ENCODE peak calls at places on chromosomes 6 and 20, in five cellular contexts. S, L, F, A and K are unnamed samples.

GRCh38 chr20:47351643-47352331 is 4.7 kb downstream of the ZMYND8 start:
- DNase-seq in S (no peak), L (peak), F (no peak), A (no peak), K (no peak)

GRCh38 chr6:83057705-83058321 is 7.8 kb downstream of the UBE3D start:
- DNase-seq in S (no peak), L (peak), F (no peak), A (peak), K (peak)

GRCh38 chr6:24861934-24862333 is 63.2 kb upstream of the ARMH2 start:
- DNase-seq in S (no peak), L (no peak), F (peak), A (no peak), K (no peak)

GRCh38 chr20:46099491-46100287 is 9.9 kb upstream of the NCOA5 start:
- DNase-seq in S (no peak), L (no peak), F (no peak), A (no peak), K (no peak)

GRCh38 chr6:163620670-163621330 is 206.3 kb downstream of the QKI start:
- DNase-seq in S (no peak), L (no peak), F (no peak), A (no peak), K (no peak)

GRCh38 chr20:63116412-63117106 is 99.4 kb downstream of the YTHDF1 start:
- DNase-seq in S (peak), L (peak), F (no peak), A (no peak), K (no peak)

GRCh38 chr20:62860924-62861691 is 514 bp downstream of the TCFL5 start:
- DNase-seq in S (no peak), L (peak), F (no peak), A (no peak), K (no peak)

GRCh38 chr20:39876974-39877615 is 811.9 kb downstream of the MAFB start:
- DNase-seq in S (no peak), L (no peak), F (no peak), A (no peak), K (no peak)

GRCh38 chr6:123956492-123957139 is 153.0 kb downstream of the NKAIN2 start:
- DNase-seq in S (no peak), L (no peak), F (no peak), A (no peak), K (no peak)

GRCh38 chr6:79030023-79030422 is 48.0 kb downstream of the PHIP start:
- DNase-seq in S (no peak), L (no peak), F (no peak), A (no peak), K (no peak)

GRCh38 chr6:63347599-63347998 is 27.8 kb upstream of the LGSN start:
- DNase-seq in S (no peak), L (no peak), F (no peak), A (peak), K (peak)
- TF ChIP-seq RAD21 in S (no peak), L (no peak), F (no peak), A (no peak), K (no peak)

DNA sequence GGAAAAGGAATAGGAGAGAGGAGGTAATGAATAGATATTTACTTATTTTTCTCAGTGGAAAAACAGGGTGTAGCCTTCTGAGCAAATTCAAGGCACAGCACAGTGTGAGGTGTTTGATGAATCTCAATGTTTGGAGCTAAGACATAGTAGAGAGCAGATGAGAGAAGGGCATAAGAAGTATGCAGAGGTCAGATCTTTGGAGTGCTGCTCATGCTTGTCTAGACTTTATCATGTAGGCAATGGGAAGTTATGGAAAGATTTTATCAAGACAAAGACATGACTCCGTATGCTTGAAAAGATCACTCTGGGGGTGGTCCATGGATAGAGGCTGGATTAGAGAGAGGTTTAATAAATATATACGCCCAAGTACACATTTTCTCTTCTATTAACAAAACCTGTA is 217.0 kb upstream of the CNR1 start:
- DNase-seq in S (no peak), L (no peak), F (no peak), A (no peak), K (no peak)
- TF ChIP-seq MAX in S (no peak), L (no peak), F (no peak), A (no peak), K (no peak)

GRCh38 chr6:153167907-153168306 is 36.8 kb upstream of the RGS17 start:
- DNase-seq in S (no peak), L (no peak), F (no peak), A (no peak), K (no peak)

GRCh38 chr6:153170511-153170910 is 39.4 kb upstream of the RGS17 start:
- DNase-seq in S (no peak), L (no peak), F (no peak), A (no peak), K (peak)

GRCh38 chr6:153162172-153162571 is 31.1 kb upstream of the RGS17 start:
- DNase-seq in S (no peak), L (no peak), F (no peak), A (no peak), K (no peak)

GRCh38 chr6:153162646-153163045 is 31.6 kb upstream of the RGS17 start:
- DNase-seq in S (no peak), L (no peak), F (no peak), A (no peak), K (no peak)

DNA sequence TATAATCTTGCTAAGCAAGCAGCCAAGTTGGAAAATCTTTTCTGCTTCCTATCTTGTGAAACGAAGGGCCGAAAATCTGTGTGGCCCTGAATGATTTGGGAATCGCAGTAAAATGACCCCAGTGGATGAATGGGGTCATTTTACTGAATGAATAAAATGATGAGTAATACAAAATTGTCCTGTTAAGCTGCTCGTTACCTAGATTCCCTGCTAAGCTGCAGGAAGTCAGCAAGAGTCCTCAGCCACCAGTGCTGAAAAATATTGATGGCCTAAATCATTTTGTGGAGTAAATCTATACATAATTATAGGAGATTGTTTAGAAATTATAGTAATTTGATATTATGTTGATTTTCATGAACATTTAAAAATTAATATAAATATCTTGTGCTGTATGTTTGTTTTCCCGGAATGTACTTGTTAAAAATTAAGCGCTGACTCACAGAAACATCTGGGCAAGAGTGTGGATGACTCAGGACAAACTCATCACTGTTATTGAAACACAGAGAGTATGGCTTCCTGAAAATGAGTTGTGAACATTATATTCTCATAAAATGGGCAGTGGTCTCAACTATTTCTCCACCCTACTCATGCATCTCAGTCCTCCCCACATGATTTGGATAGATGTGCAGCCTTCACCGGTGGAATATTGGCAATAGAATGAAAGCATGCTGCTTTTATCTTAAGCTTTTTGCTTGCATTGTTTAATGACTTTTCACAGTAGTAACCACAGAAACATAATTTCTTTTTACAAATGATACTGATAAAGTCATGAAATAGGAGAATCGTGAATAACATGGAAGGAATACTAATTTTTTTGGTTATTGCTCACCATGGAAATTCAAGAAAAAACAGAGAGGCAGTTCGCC is 36.2 kb upstream of the RGS17 start:
- DNase-seq in S (no peak), L (no peak), F (no peak), A (peak), K (peak)
- TF ChIP-seq ZNF274 in S (no peak), L (no peak), F (no peak), A (no peak), K (no peak)

DNA sequence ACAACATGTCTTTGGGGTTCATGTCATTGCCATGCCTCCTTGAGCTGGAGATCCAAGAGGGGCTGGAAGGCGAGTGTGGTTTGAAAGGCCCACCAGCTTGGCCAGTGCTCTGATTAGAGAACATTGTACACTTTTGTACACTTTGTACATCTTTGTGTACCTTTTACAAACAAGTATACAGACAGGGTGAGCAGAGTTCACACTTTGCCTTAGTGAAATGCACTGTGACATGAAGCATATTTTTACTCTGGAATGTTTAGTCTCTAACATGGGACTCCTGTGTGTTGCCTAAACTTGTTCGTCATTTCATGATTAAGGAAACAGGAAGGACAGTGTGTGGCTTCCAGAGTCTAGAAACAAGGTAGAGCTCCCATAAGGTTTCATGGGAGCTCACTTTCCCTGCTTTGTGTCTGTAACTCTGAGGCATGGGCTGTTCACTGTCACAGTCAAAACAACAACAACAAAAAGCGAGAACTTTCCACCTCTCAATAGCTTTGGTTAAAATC is 225.8 kb upstream of the SOX4 start:
- DNase-seq in S (no peak), L (no peak), F (no peak), A (peak), K (no peak)
- TF ChIP-seq RAD21 in S (no peak), L (no peak), F (no peak), A (no peak), K (no peak)

GRCh38 chr6:75874224-75874623 is 125.2 kb downstream of the MYO6 start:
- DNase-seq in S (no peak), L (no peak), F (no peak), A (no peak), K (no peak)
- TF ChIP-seq MAX in S (no peak), L (no peak), F (no peak), A (no peak), K (no peak)

DNA sequence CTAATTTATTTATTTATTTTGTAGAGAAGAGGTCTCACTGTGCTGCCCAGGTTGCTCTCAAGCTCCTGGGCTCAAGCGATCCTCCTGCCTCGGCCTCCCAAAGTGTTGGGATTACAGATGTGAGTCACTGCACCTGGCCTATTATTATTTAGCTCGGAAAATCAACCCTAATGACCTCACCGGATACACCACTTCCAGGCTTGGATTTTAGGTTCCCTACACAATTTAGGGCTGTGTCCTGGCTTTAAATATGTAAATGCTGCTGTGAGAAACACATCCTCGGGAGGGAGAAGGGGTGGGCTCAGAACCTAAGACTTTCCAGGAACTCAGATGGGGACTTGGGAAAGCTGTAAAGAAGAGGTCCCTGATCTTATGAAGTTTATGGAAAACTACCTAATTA is 51.0 kb upstream of the SLC32A1 start:
- DNase-seq in S (no peak), L (no peak), F (no peak), A (no peak), K (no peak)
- TF ChIP-seq ZNF274 in S (no peak), L (no peak), F (no peak), A (no peak), K (no peak)